ENCODE peak calls at places on chromosomes 7 and 10, in six cellular contexts. One of them, this sample, is unnamed.

GRCh38 chr7:49398730-49399129 is 374.7 kb upstream of the VWC2 start:
- DNase-seq in anterior cingulate cortex: no peak
- DNase-seq in activated CD4-positive, CD25-positive, alpha-beta regulatory T cell treated with anti-CD3 and anti-CD28 coated beads, Interleukin-2, amount 50 U/mL, for 16 hours: no peak
- DNase-seq in effector CD8-positive, alpha-beta T cell: no peak
- DNase-seq in M059J: peak
- DNase-seq in cardiac muscle cell: peak
- DNase-seq in this sample: peak

GRCh38 chr10:133401981-133402725 is 8.2 kb downstream of the MTG1 start:
- DNase-seq in anterior cingulate cortex: no peak
- DNase-seq in activated CD4-positive, CD25-positive, alpha-beta regulatory T cell treated with anti-CD3 and anti-CD28 coated beads, Interleukin-2, amount 50 U/mL, for 16 hours: no peak
- DNase-seq in effector CD8-positive, alpha-beta T cell: no peak
- DNase-seq in M059J: no peak
- DNase-seq in cardiac muscle cell: no peak
- DNase-seq in this sample: no peak

GRCh38 chr7:155198901-155199845 is 98.5 kb upstream of the INSIG1 start:
- DNase-seq in anterior cingulate cortex: no peak
- DNase-seq in activated CD4-positive, CD25-positive, alpha-beta regulatory T cell treated with anti-CD3 and anti-CD28 coated beads, Interleukin-2, amount 50 U/mL, for 16 hours: peak
- DNase-seq in effector CD8-positive, alpha-beta T cell: no peak
- DNase-seq in M059J: peak
- DNase-seq in cardiac muscle cell: peak
- DNase-seq in this sample: no peak

GRCh38 chr10:74593470-74593869 is 232.9 kb upstream of the KAT6B start:
- DNase-seq in anterior cingulate cortex: no peak
- DNase-seq in activated CD4-positive, CD25-positive, alpha-beta regulatory T cell treated with anti-CD3 and anti-CD28 coated beads, Interleukin-2, amount 50 U/mL, for 16 hours: no peak
- DNase-seq in effector CD8-positive, alpha-beta T cell: no peak
- DNase-seq in M059J: peak
- DNase-seq in cardiac muscle cell: peak
- DNase-seq in this sample: no peak

GRCh38 chr10:1251769-1252168 is 195.6 kb downstream of the WDR37 start:
- DNase-seq in anterior cingulate cortex: no peak
- DNase-seq in activated CD4-positive, CD25-positive, alpha-beta regulatory T cell treated with anti-CD3 and anti-CD28 coated beads, Interleukin-2, amount 50 U/mL, for 16 hours: no peak
- DNase-seq in effector CD8-positive, alpha-beta T cell: no peak
- DNase-seq in M059J: no peak
- DNase-seq in cardiac muscle cell: no peak
- DNase-seq in this sample: no peak

GRCh38 chr7:101542527-101543241 is 86.4 kb downstream of the MYL10 start:
- DNase-seq in anterior cingulate cortex: peak
- DNase-seq in activated CD4-positive, CD25-positive, alpha-beta regulatory T cell treated with anti-CD3 and anti-CD28 coated beads, Interleukin-2, amount 50 U/mL, for 16 hours: peak
- DNase-seq in effector CD8-positive, alpha-beta T cell: peak
- DNase-seq in M059J: peak
- DNase-seq in cardiac muscle cell: peak
- DNase-seq in this sample: peak

GRCh38 chr10:110175406-110175805 is 32.0 kb upstream of the MXI1 start:
- DNase-seq in anterior cingulate cortex: no peak
- DNase-seq in activated CD4-positive, CD25-positive, alpha-beta regulatory T cell treated with anti-CD3 and anti-CD28 coated beads, Interleukin-2, amount 50 U/mL, for 16 hours: no peak
- DNase-seq in effector CD8-positive, alpha-beta T cell: no peak
- DNase-seq in M059J: no peak
- DNase-seq in cardiac muscle cell: peak
- DNase-seq in this sample: no peak

GRCh38 chr7:49324707-49325106 is 400.4 kb downstream of the CDC14C start:
- DNase-seq in anterior cingulate cortex: no peak
- DNase-seq in activated CD4-positive, CD25-positive, alpha-beta regulatory T cell treated with anti-CD3 and anti-CD28 coated beads, Interleukin-2, amount 50 U/mL, for 16 hours: no peak
- DNase-seq in effector CD8-positive, alpha-beta T cell: no peak
- DNase-seq in M059J: peak
- DNase-seq in cardiac muscle cell: peak
- DNase-seq in this sample: no peak

GRCh38 chr7:41696323-41696916 is 6.5 kb downstream of the INHBA start:
- DNase-seq in anterior cingulate cortex: peak
- DNase-seq in activated CD4-positive, CD25-positive, alpha-beta regulatory T cell treated with anti-CD3 and anti-CD28 coated beads, Interleukin-2, amount 50 U/mL, for 16 hours: no peak
- DNase-seq in effector CD8-positive, alpha-beta T cell: no peak
- DNase-seq in M059J: peak
- DNase-seq in cardiac muscle cell: peak
- DNase-seq in this sample: peak

GRCh38 chr10:49359349-49360231 is 36.3 kb downstream of the DRGX start:
- DNase-seq in anterior cingulate cortex: no peak
- DNase-seq in activated CD4-positive, CD25-positive, alpha-beta regulatory T cell treated with anti-CD3 and anti-CD28 coated beads, Interleukin-2, amount 50 U/mL, for 16 hours: no peak
- DNase-seq in effector CD8-positive, alpha-beta T cell: no peak
- DNase-seq in M059J: peak
- DNase-seq in cardiac muscle cell: peak
- DNase-seq in this sample: peak